ENCODE peak calls at places on chromosomes 13 and 19, in five cellular contexts. F is breast epithelium, K is EH, R is iPS-NIHi11, V is mucosa of descending colon. Y is an unnamed sample.

GRCh38 chr13:100235311-100235901 is 146.5 kb downstream of the PCCA start:
- DNase-seq in F (no peak), K (peak), R (peak), V (peak), Y (no peak)

GRCh38 chr19:34508540-34508939 is 27.0 kb downstream of the WTIP start:
- DNase-seq in F (peak), K (peak), R (no peak), V (no peak), Y (no peak)

GRCh38 chr13:42027286-42027685 is 21.2 kb upstream of the DGKH start:
- DNase-seq in F (no peak), K (no peak), R (no peak), V (no peak), Y (no peak)

GRCh38 chr13:31946091-31946770 is 85.3 kb upstream of the FRY start:
- DNase-seq in F (no peak), K (peak), R (no peak), V (no peak), Y (no peak)

GRCh38 chr19:2613507-2614295 is 88.8 kb downstream of the GNG7 start:
- DNase-seq in F (no peak), K (peak), R (peak), V (no peak), Y (peak)

GRCh38 chr13:109436841-109437240 is 349.5 kb downstream of the IRS2 start:
- DNase-seq in F (no peak), K (no peak), R (no peak), V (no peak), Y (no peak)

GRCh38 chr19:13460045-13460444 is 46.2 kb downstream of the CACNA1A start:
- DNase-seq in F (no peak), K (no peak), R (peak), V (no peak), Y (peak)

GRCh38 chr19:48445606-48446481 is at the start of gene GRWD1:
- DNase-seq in F (peak), K (peak), R (peak), V (peak), Y (peak)

GRCh38 chr19:14118165-14119051 is 846 bp upstream of the PRKACA start:
- DNase-seq in F (peak), K (peak), R (no peak), V (peak), Y (no peak)

GRCh38 chr19:38429055-38429810 is 3.2 kb upstream of the RASGRP4 start:
- DNase-seq in F (no peak), K (peak), R (no peak), V (no peak), Y (no peak)

GRCh38 chr19:38852231-38853044 is 2.7 kb upstream of the HNRNPL start:
- DNase-seq in F (peak), K (peak), R (no peak), V (peak), Y (peak)

GRCh38 chr19:18230941-18231734 is 4.9 kb upstream of the PDE4C start:
- DNase-seq in F (no peak), K (no peak), R (no peak), V (no peak), Y (no peak)

GRCh38 chr19:39398297-39398864 is 7.2 kb downstream of the MED29 start:
- DNase-seq in F (no peak), K (peak), R (no peak), V (peak), Y (no peak)

GRCh38 chr13:59279024-59279423 is 884.7 kb downstream of the DIAPH3 start:
- DNase-seq in F (no peak), K (no peak), R (no peak), V (no peak), Y (no peak)

GRCh38 chr19:28168557-28168956 is 1044.4 kb downstream of the UQCRFS1 start:
- DNase-seq in F (no peak), K (no peak), R (peak), V (no peak), Y (peak)

GRCh38 chr13:88068316-88068715 is 397.1 kb downstream of the SLITRK5 start:
- DNase-seq in F (no peak), K (no peak), R (no peak), V (no peak), Y (no peak)

GRCh38 chr19:42066075-42066754 is 3.8 kb downstream of the GRIK5 start:
- DNase-seq in F (no peak), K (peak), R (peak), V (no peak), Y (peak)

GRCh38 chr19:18745931-18746330 is 45.2 kb downstream of the COMP start:
- DNase-seq in F (no peak), K (no peak), R (no peak), V (no peak), Y (peak)

GRCh38 chr19:17292301-17293074 is 10.7 kb downstream of the ABHD8 start:
- DNase-seq in F (peak), K (peak), R (peak), V (peak), Y (peak)

GRCh38 chr19:51462276-51462675 is 4.0 kb upstream of the SIGLEC8 start:
- DNase-seq in F (no peak), K (no peak), R (no peak), V (no peak), Y (no peak)

GRCh38 chr19:1650627-1651009 is 1.8 kb downstream of the TCF3 start:
- DNase-seq in F (no peak), K (peak), R (peak), V (no peak), Y (no peak)

GRCh38 chr13:98972627-98973026 is 5.2 kb downstream of the DOCK9 start:
- DNase-seq in F (no peak), K (peak), R (no peak), V (no peak), Y (no peak)

GRCh38 chr19:29645491-29645867 is 19.8 kb upstream of the PLEKHF1 start:
- DNase-seq in F (no peak), K (no peak), R (no peak), V (no peak), Y (no peak)

GRCh38 chr13:82439159-82439904 is 1442.9 kb downstream of the SLITRK1 start:
- DNase-seq in F (no peak), K (no peak), R (no peak), V (no peak), Y (no peak)

GRCh38 chr13:46622918-46623256 is 69.9 kb downstream of the LRCH1 start:
- DNase-seq in F (peak), K (peak), R (no peak), V (peak), Y (no peak)

GRCh38 chr13:36432106-36432544 is at the start of gene CCNA1:
- DNase-seq in F (no peak), K (peak), R (peak), V (no peak), Y (peak)

GRCh38 chr19:35291259-35291658 is 702 bp upstream of the MAG start:
- DNase-seq in F (no peak), K (no peak), R (no peak), V (no peak), Y (no peak)

GRCh38 chr13:31629085-31629785 is 110.1 kb upstream of the RXFP2 start:
- DNase-seq in F (no peak), K (peak), R (no peak), V (no peak), Y (no peak)

GRCh38 chr19:30249911-30250310 is 122.3 kb upstream of the ZNF536 start:
- DNase-seq in F (no peak), K (no peak), R (no peak), V (no peak), Y (no peak)

GRCh38 chr19:5954293-5954692 is 23.6 kb downstream of the RANBP3 start:
- DNase-seq in F (no peak), K (peak), R (no peak), V (no peak), Y (no peak)

GRCh38 chr19:15260939-15261338 is 28.7 kb upstream of the EPHX3 start:
- DNase-seq in F (no peak), K (peak), R (no peak), V (no peak), Y (no peak)

GRCh38 chr13:28067526-28067925 is 32.9 kb downstream of the FLT3 start:
- DNase-seq in F (no peak), K (no peak), R (no peak), V (no peak), Y (no peak)

GRCh38 chr19:48511800-48512503 is at the start of gene LMTK3:
- DNase-seq in F (no peak), K (peak), R (peak), V (peak), Y (peak)

GRCh38 chr19:52007436-52007804 is 591 bp downstream of the ZNF615 start:
- DNase-seq in F (no peak), K (peak), R (peak), V (no peak), Y (peak)

GRCh38 chr13:32594339-32594738 is 8.1 kb downstream of the PDS5B start:
- DNase-seq in F (no peak), K (peak), R (no peak), V (no peak), Y (no peak)

GRCh38 chr19:17764348-17764747 is 13.1 kb downstream of the FCHO1 start:
- DNase-seq in F (no peak), K (no peak), R (no peak), V (no peak), Y (no peak)

GRCh38 chr19:46990998-46991676 is 28.5 kb upstream of the NPAS1 start:
- DNase-seq in F (peak), K (peak), R (peak), V (peak), Y (peak)